ENCODE peak calls at places on chromosomes 2 and 18, in four cellular contexts. F is NB4, B is colonic mucosa, W is AG09319. G is an unnamed sample.

GRCh38 chr2:49937432-49937831 is 783.1 kb upstream of the FSHR start:
- DNase-seq in F (no peak), B (no peak), W (no peak), G (no peak)

GRCh38 chr2:1976725-1977416 is 232.6 kb upstream of the PXDN start:
- DNase-seq in W (no peak), F (no peak), B (no peak), G (peak)

GRCh38 chr2:217851191-217852020 is 151.4 kb downstream of the TNS1 start:
- DNase-seq in B (no peak), W (peak), F (peak), G (no peak)

GRCh38 chr2:190036071-190036470 is 26.5 kb downstream of the MSTN start:
- DNase-seq in B (no peak), W (no peak), F (no peak), G (no peak)

GRCh38 chr2:226877491-226877890 is 41.6 kb downstream of the RHBDD1 start:
- DNase-seq in F (no peak), W (no peak), B (no peak), G (no peak)

GRCh38 chr2:219071189-219071816 is 10.6 kb upstream of the IHH start:
- DNase-seq in F (no peak), W (no peak), B (peak), G (no peak)

GRCh38 chr2:201960300-201960699 is 73.4 kb upstream of the FZD7 start:
- DNase-seq in F (no peak), B (no peak), W (no peak), G (no peak)

GRCh38 chr2:164967781-164968228 is 12.5 kb upstream of the SLC38A11 start:
- DNase-seq in W (no peak), F (no peak), B (no peak), G (no peak)

DNA sequence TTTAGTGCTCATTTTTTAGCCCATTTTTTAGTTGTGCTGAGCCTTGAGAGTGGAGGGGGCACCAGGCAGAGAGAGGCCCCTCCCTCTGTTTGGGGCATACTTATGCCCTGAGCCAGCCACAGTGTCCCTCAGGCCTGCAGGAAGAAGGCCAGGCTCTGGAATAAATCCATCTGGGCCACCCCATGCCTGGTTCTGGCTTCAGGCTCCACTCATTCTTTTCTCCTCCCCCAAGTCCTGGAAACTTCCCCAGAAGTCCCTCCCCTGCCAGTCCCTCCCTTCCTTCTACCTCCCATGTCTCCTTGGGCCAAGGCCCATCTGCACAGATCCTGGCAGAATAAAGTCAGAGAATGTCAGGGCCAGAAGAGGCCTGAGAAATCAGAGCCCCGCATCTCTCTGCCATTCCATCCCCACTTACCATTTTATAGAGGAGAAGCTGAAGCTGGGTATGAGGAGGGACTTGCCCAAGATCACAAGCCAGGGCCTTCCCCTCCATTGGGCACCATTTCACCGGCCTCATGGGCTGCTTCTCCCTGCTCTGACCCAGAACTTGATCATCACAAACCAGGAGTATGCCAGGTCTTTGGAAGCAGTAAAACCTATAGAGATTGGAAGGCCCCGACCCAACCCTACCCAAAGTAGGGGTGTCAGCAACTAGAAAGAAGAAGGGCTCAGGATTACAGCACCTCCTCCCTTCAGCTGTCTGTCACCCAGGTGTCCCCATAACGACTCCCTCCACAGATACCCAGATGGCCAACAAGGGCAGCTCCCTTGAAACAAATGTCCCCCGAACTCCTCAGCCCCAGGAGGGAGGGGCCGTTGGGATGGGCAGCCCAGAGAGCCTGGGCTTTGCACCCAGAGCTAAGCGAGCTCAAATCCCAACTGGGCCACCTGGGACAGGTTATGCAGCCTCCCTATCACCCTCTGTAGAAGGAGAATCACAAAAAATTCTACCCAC is 108.4 kb downstream of the POLR1A start:
- DNase-seq in B (no peak), F (no peak), W (peak), G (no peak)
- TF ChIP-seq CTCF in B (no peak), F (no peak), W (no peak), G (no peak)

GRCh38 chr2:171627412-171627811 is 59.9 kb upstream of the DYNC1I2 start:
- DNase-seq in W (no peak), F (no peak), B (no peak), G (no peak)
- TF ChIP-seq CTCF in W (no peak), F (no peak), B (no peak), G (no peak)

GRCh38 chr18:49059028-49059670 is 108.4 kb upstream of the SMAD7 start:
- DNase-seq in B (no peak), F (peak), W (no peak), G (no peak)
- TF ChIP-seq CTCF in B (no peak), F (peak), W (peak), G (no peak)

GRCh38 chr2:110157153-110157793 is 41.7 kb upstream of the MALL start:
- DNase-seq in B (peak), F (peak), W (peak), G (no peak)

GRCh38 chr2:110149330-110150220 is 34.0 kb upstream of the MALL start:
- DNase-seq in F (no peak), W (peak), B (no peak), G (no peak)

GRCh38 chr2:110153416-110153815 is 37.8 kb upstream of the MALL start:
- DNase-seq in F (no peak), W (no peak), B (no peak), G (no peak)

DNA sequence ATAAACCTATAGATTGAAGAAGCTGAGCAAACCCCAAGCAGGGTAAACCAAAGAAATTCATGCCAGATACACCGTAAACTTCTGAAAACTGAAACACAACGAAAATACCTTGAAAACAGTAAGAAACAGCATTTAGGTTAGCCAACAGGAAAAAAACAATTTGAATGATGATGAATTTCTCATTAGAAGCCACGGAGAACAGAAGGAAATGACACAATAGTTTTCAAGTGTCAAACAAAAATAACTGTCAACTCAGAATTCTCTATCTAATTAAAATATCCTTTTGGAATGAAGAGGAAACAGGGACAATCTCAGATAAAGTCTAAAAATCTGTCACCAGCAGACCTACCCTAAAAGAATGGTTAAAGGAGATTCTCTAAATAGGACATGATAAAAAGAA is 37.3 kb upstream of the MALL start:
- DNase-seq in F (no peak), B (no peak), W (no peak), G (no peak)
- TF ChIP-seq CTCF in F (no peak), B (no peak), W (no peak), G (no peak)

DNA sequence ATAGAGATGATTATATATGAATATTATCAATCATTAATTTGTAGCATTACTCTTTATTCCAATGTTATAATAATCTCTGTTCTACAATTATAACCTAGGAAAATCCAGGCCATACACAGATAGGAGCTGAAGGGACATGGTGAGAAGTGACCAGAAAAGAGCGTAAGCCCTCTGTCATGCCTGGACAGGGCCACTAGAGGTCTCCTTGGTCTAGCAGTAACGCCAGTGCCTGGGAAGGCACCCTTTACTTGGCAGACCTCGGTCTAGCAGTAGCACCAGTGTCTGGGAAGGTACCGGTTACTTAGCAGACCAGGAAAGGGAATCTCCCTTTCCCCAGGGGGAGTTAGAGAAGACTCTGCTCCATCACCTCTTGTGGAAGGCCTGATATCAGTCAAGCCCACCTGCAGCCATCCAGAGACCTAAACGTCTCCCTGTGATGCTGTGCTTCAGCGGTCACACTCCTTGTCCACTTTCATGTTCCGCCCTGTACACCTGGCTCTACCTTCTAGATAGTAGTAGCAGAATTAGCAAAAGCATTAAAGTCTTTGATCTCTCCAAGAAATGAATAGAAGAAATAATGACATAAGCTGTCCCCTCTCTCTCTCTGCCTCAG is 447.5 kb upstream of the FSIP2 start:
- DNase-seq in F (peak), B (peak), W (no peak), G (no peak)
- TF ChIP-seq CTCF in F (peak), B (peak), W (peak), G (no peak)

GRCh38 chr2:157596992-157597681 is 31.5 kb downstream of the ACVR1C start:
- DNase-seq in F (peak), B (no peak), W (no peak), G (no peak)
- TF ChIP-seq CTCF in F (peak), B (no peak), W (peak), G (no peak)